ENCODE peak calls at places on chromosomes 2 and 18, in five cellular contexts. One of them, this sample, is unnamed.

GRCh38 chr2:183349046-183349445 is 224.8 kb downstream of the NUP35 start:
- DNase-seq in mesendoderm: no peak
- DNase-seq in neuronal stem cell: no peak
- DNase-seq in IMR-90: no peak
- DNase-seq in mesenchymal stem cell: no peak
- DNase-seq in this sample: no peak

GRCh38 chr2:158602027-158602426 is 145.3 kb downstream of the PKP4 start:
- DNase-seq in mesendoderm: no peak
- DNase-seq in mesenchymal stem cell: no peak
- DNase-seq in neuronal stem cell: no peak
- DNase-seq in IMR-90: no peak
- DNase-seq in this sample: no peak

GRCh38 chr18:65754121-65754520 is 3.3 kb downstream of the CDH7 start:
- DNase-seq in neuronal stem cell: no peak
- DNase-seq in mesendoderm: peak; percentile 74
- DNase-seq in mesenchymal stem cell: peak; percentile 46
- DNase-seq in IMR-90: no peak
- DNase-seq in this sample: no peak

GRCh38 chr2:173401716-173402326 is 47.1 kb downstream of the CDCA7 start:
- DNase-seq in IMR-90: peak; percentile 8
- DNase-seq in mesenchymal stem cell: peak; percentile 30
- DNase-seq in mesendoderm: peak; percentile 29
- DNase-seq in neuronal stem cell: no peak
- DNase-seq in this sample: no peak

GRCh38 chr18:40133253-40133652 is 1821.8 kb upstream of the PIK3C3 start:
- DNase-seq in IMR-90: no peak
- DNase-seq in mesenchymal stem cell: no peak
- DNase-seq in neuronal stem cell: no peak
- DNase-seq in mesendoderm: peak; percentile 38
- DNase-seq in this sample: no peak

GRCh38 chr2:86622409-86622877 is 1.2 kb downstream of the RNF103 start:
- DNase-seq in neuronal stem cell: peak; percentile 14
- DNase-seq in IMR-90: peak; percentile 10
- DNase-seq in mesenchymal stem cell: peak; percentile 39
- DNase-seq in mesendoderm: peak; percentile 43
- DNase-seq in this sample: no peak

GRCh38 chr18:21474621-21475020 is 125.9 kb downstream of the ESCO1 start:
- DNase-seq in neuronal stem cell: no peak
- DNase-seq in mesendoderm: peak; percentile 60
- DNase-seq in mesenchymal stem cell: no peak
- DNase-seq in IMR-90: no peak
- DNase-seq in this sample: no peak

GRCh38 chr2:108612514-108613183 is 78.4 kb downstream of the LIMS1 start:
- DNase-seq in neuronal stem cell: no peak
- DNase-seq in IMR-90: no peak
- DNase-seq in mesenchymal stem cell: no peak
- DNase-seq in mesendoderm: no peak
- DNase-seq in this sample: no peak

GRCh38 chr2:198098918-198099317 is 294.5 kb downstream of the PLCL1 start:
- DNase-seq in mesenchymal stem cell: no peak
- DNase-seq in neuronal stem cell: peak; percentile 21
- DNase-seq in IMR-90: peak; percentile 15
- DNase-seq in mesendoderm: peak; percentile 94
- DNase-seq in this sample: peak; percentile 39

GRCh38 chr2:222919841-222920609 is 59.2 kb downstream of the ACSL3 start:
- DNase-seq in IMR-90: peak; percentile 96
- DNase-seq in mesenchymal stem cell: peak; percentile 95
- DNase-seq in neuronal stem cell: no peak
- DNase-seq in mesendoderm: peak; percentile 74
- DNase-seq in this sample: no peak

GRCh38 chr18:45061359-45061758 is 380.7 kb downstream of the SETBP1 start:
- DNase-seq in IMR-90: no peak
- DNase-seq in mesenchymal stem cell: no peak
- DNase-seq in neuronal stem cell: no peak
- DNase-seq in mesendoderm: no peak
- DNase-seq in this sample: no peak

GRCh38 chr2:239411549-239412319 is 10.9 kb upstream of the HDAC4 start:
- DNase-seq in mesendoderm: no peak
- DNase-seq in IMR-90: no peak
- DNase-seq in neuronal stem cell: no peak
- DNase-seq in mesenchymal stem cell: no peak
- DNase-seq in this sample: no peak

GRCh38 chr2:39871291-39871761 is 92.3 kb upstream of the THUMPD2 start:
- DNase-seq in mesendoderm: no peak
- DNase-seq in IMR-90: peak; percentile 90
- DNase-seq in mesenchymal stem cell: peak; percentile 94
- DNase-seq in neuronal stem cell: no peak
- DNase-seq in this sample: no peak

GRCh38 chr2:183059561-183059960 is 19.0 kb upstream of the DUSP19 start:
- DNase-seq in mesenchymal stem cell: peak; percentile 82
- DNase-seq in IMR-90: peak; percentile 89
- DNase-seq in neuronal stem cell: no peak
- DNase-seq in mesendoderm: no peak
- DNase-seq in this sample: no peak

GRCh38 chr18:72107647-72108046 is 436.5 kb downstream of the CBLN2 start:
- DNase-seq in mesendoderm: peak; percentile 72
- DNase-seq in neuronal stem cell: peak; percentile 56
- DNase-seq in IMR-90: no peak
- DNase-seq in mesenchymal stem cell: no peak
- DNase-seq in this sample: peak; percentile 58

GRCh38 chr2:42840760-42841159 is 48.4 kb upstream of the HAAO start:
- DNase-seq in mesenchymal stem cell: no peak
- DNase-seq in IMR-90: no peak
- DNase-seq in neuronal stem cell: no peak
- DNase-seq in mesendoderm: no peak
- DNase-seq in this sample: no peak

GRCh38 chr2:109162999-109163398 is 34.0 kb downstream of the SH3RF3 start:
- DNase-seq in mesendoderm: no peak
- DNase-seq in mesenchymal stem cell: no peak
- DNase-seq in IMR-90: no peak
- DNase-seq in neuronal stem cell: no peak
- DNase-seq in this sample: no peak

GRCh38 chr2:141393214-141393545 is 737.6 kb downstream of the LRP1B start:
- DNase-seq in neuronal stem cell: no peak
- DNase-seq in mesenchymal stem cell: peak; percentile 80
- DNase-seq in IMR-90: peak; percentile 75
- DNase-seq in mesendoderm: peak; percentile 12
- DNase-seq in this sample: no peak

GRCh38 chr2:120761911-120762310 is 26.2 kb downstream of the GLI2 start:
- DNase-seq in IMR-90: no peak
- DNase-seq in mesenchymal stem cell: no peak
- DNase-seq in neuronal stem cell: no peak
- DNase-seq in mesendoderm: no peak
- DNase-seq in this sample: peak; percentile 19

GRCh38 chr2:120429586-120430500 is 83.9 kb downstream of the INHBB start:
- DNase-seq in mesenchymal stem cell: no peak
- DNase-seq in IMR-90: no peak
- DNase-seq in mesendoderm: peak; percentile 13
- DNase-seq in neuronal stem cell: no peak
- DNase-seq in this sample: peak; percentile 49

GRCh38 chr2:217357886-217358620 is 498.2 kb upstream of the TNP1 start:
- DNase-seq in neuronal stem cell: no peak
- DNase-seq in mesenchymal stem cell: no peak
- DNase-seq in mesendoderm: peak; percentile 70
- DNase-seq in IMR-90: no peak
- DNase-seq in this sample: no peak

GRCh38 chr2:187842978-187843847 is 289.0 kb upstream of the TFPI start:
- DNase-seq in neuronal stem cell: peak; percentile 57
- DNase-seq in mesendoderm: peak; percentile 77
- DNase-seq in mesenchymal stem cell: peak; percentile 72
- DNase-seq in IMR-90: peak; percentile 78
- DNase-seq in this sample: no peak

GRCh38 chr2:9752441-9753275 is 90.6 kb upstream of the TAF1B start:
- DNase-seq in IMR-90: peak; percentile 70
- DNase-seq in neuronal stem cell: no peak
- DNase-seq in mesendoderm: no peak
- DNase-seq in mesenchymal stem cell: no peak
- DNase-seq in this sample: no peak

GRCh38 chr2:157296958-157297357 is 28.7 kb downstream of the ERMN start:
- DNase-seq in mesendoderm: no peak
- DNase-seq in mesenchymal stem cell: no peak
- DNase-seq in IMR-90: no peak
- DNase-seq in neuronal stem cell: no peak
- DNase-seq in this sample: no peak

GRCh38 chr2:24315669-24316068 is 44.7 kb downstream of the ITSN2 start:
- DNase-seq in neuronal stem cell: no peak
- DNase-seq in IMR-90: no peak
- DNase-seq in mesenchymal stem cell: no peak
- DNase-seq in mesendoderm: peak; percentile 23
- DNase-seq in this sample: no peak

GRCh38 chr18:11178951-11179549 is 29.7 kb upstream of the PIEZO2 start:
- DNase-seq in IMR-90: no peak
- DNase-seq in mesendoderm: no peak
- DNase-seq in mesenchymal stem cell: no peak
- DNase-seq in neuronal stem cell: no peak
- DNase-seq in this sample: no peak

GRCh38 chr2:128986867-128987268 is 668.2 kb upstream of the HS6ST1 start:
- DNase-seq in mesenchymal stem cell: no peak
- DNase-seq in IMR-90: no peak
- DNase-seq in neuronal stem cell: no peak
- DNase-seq in mesendoderm: no peak
- DNase-seq in this sample: no peak

GRCh38 chr2:80126596-80127189 is 177.9 kb downstream of the LRRTM1 start:
- DNase-seq in mesenchymal stem cell: no peak
- DNase-seq in IMR-90: peak; percentile 71
- DNase-seq in mesendoderm: no peak
- DNase-seq in neuronal stem cell: no peak
- DNase-seq in this sample: no peak

GRCh38 chr2:241762933-241763369 is 13.7 kb upstream of the GAL3ST2 start:
- DNase-seq in mesendoderm: no peak
- DNase-seq in neuronal stem cell: no peak
- DNase-seq in mesenchymal stem cell: no peak
- DNase-seq in IMR-90: no peak
- DNase-seq in this sample: peak; percentile 14

GRCh38 chr2:40243581-40243980 is 208.3 kb downstream of the SLC8A1 start:
- DNase-seq in IMR-90: peak; percentile 91
- DNase-seq in mesenchymal stem cell: peak; percentile 60
- DNase-seq in mesendoderm: no peak
- DNase-seq in neuronal stem cell: no peak
- DNase-seq in this sample: no peak

GRCh38 chr18:22024924-22025323 is 144.5 kb upstream of the GATA6 start:
- DNase-seq in mesenchymal stem cell: no peak
- DNase-seq in IMR-90: no peak
- DNase-seq in neuronal stem cell: no peak
- DNase-seq in mesendoderm: no peak
- DNase-seq in this sample: no peak

GRCh38 chr2:145431181-145431951 is 911.4 kb upstream of the ZEB2 start:
- DNase-seq in neuronal stem cell: peak; percentile 11
- DNase-seq in IMR-90: no peak
- DNase-seq in mesendoderm: peak; percentile 81
- DNase-seq in mesenchymal stem cell: no peak
- DNase-seq in this sample: peak; percentile 38

GRCh38 chr2:127128508-127128907 is 21.6 kb upstream of the BIN1 start:
- DNase-seq in mesendoderm: peak; percentile 82
- DNase-seq in mesenchymal stem cell: no peak
- DNase-seq in neuronal stem cell: no peak
- DNase-seq in IMR-90: no peak
- DNase-seq in this sample: peak; percentile 93

GRCh38 chr2:104852161-104852689 is 1.7 kb upstream of the POU3F3 start:
- DNase-seq in IMR-90: no peak
- DNase-seq in neuronal stem cell: no peak
- DNase-seq in mesendoderm: peak; percentile 67
- DNase-seq in mesenchymal stem cell: peak; percentile 7
- DNase-seq in this sample: peak; percentile 48
- H3K18ac ChIP-seq in IMR-90: no peak overlapping the region
- H3K18ac ChIP-seq in neuronal stem cell: peak overlapping the region; percentile 95
- H3K18ac ChIP-seq in mesendoderm: no peak overlapping the region
- H3K18ac ChIP-seq in mesenchymal stem cell: no peak overlapping the region
- H3K18ac ChIP-seq in this sample: no peak overlapping the region

GRCh38 chr2:205768341-205768740 is 86.0 kb downstream of the NRP2 start:
- DNase-seq in mesendoderm: no peak
- DNase-seq in IMR-90: peak; percentile 15
- DNase-seq in neuronal stem cell: no peak
- DNase-seq in mesenchymal stem cell: peak; percentile 41
- DNase-seq in this sample: no peak
- H3K4ac ChIP-seq in mesendoderm: no peak overlapping the region
- H3K4ac ChIP-seq in IMR-90: peak overlapping the region; percentile 59
- H3K4ac ChIP-seq in neuronal stem cell: no peak overlapping the region
- H3K4ac ChIP-seq in mesenchymal stem cell: no peak overlapping the region
- H3K4ac ChIP-seq in this sample: no peak overlapping the region

GRCh38 chr18:62714671-62715438 is 486 bp upstream of the PHLPP1 start:
- DNase-seq in mesendoderm: peak; percentile 100
- DNase-seq in IMR-90: peak; percentile 100
- DNase-seq in mesenchymal stem cell: peak; percentile 100
- DNase-seq in neuronal stem cell: peak; percentile 99
- DNase-seq in this sample: peak; percentile 100

GRCh38 chr18:62715439-62715792 is at the start of gene PHLPP1:
- DNase-seq in neuronal stem cell: no peak
- DNase-seq in mesendoderm: no peak
- DNase-seq in IMR-90: no peak
- DNase-seq in mesenchymal stem cell: no peak
- DNase-seq in this sample: no peak

GRCh38 chr18:62717059-62717849 is 1.9 kb downstream of the PHLPP1 start:
- DNase-seq in mesendoderm: peak; percentile 79
- DNase-seq in neuronal stem cell: no peak
- DNase-seq in mesenchymal stem cell: peak; percentile 74
- DNase-seq in IMR-90: peak; percentile 71
- DNase-seq in this sample: peak; percentile 57

GRCh38 chr18:62716679-62717058 is 1.3 kb downstream of the PHLPP1 start:
- DNase-seq in mesenchymal stem cell: peak; percentile 66
- DNase-seq in neuronal stem cell: peak; percentile 38
- DNase-seq in IMR-90: no peak
- DNase-seq in mesendoderm: peak; percentile 79
- DNase-seq in this sample: peak; percentile 46

GRCh38 chr18:62715829-62716678 is 713 bp downstream of the PHLPP1 start:
- DNase-seq in mesenchymal stem cell: peak; percentile 75
- DNase-seq in mesendoderm: peak; percentile 79
- DNase-seq in IMR-90: peak; percentile 59
- DNase-seq in neuronal stem cell: peak; percentile 44
- DNase-seq in this sample: peak; percentile 49
- H3K18ac ChIP-seq in mesenchymal stem cell: peak overlapping the region; percentile 90
- H3K18ac ChIP-seq in mesendoderm: peak overlapping the region; percentile 70
- H3K18ac ChIP-seq in IMR-90: no peak overlapping the region
- H3K18ac ChIP-seq in neuronal stem cell: peak overlapping the region; percentile 100
- H3K18ac ChIP-seq in this sample: peak overlapping the region; percentile 90

DNA sequence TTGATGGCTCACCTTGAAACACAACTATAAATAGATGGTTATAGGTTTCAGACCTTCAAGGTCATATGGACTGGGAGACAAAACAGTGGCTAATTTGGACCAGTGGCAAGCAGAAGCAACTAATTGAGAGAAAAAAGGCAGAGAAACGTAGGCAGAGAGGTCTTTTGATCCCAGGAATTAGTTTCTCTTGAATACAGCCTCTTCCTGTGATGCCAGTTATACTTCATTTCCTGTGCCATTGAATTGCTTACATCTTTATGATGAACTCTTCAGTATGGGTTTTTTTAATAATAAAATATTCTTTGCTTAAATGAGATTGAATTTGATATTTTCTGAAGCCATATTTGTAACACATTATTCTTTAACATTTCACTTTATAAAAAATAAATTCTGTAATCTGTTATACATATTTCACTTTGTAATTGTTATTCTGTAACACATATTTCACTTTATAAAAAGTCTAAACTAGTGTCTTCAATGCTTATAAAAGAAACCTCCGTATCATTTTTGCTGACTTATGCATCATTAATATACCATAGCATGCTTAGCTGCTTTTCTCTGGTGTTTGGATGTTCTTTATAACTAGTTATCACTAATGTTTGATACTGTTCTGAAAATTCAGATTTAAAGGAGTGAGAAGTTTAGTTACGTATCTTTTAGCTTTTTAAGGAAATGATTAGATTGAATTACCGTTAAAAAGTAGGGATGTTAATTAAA is 8.9 kb downstream of the VAPA start:
- DNase-seq in mesenchymal stem cell: no peak
- DNase-seq in neuronal stem cell: no peak
- DNase-seq in IMR-90: no peak
- DNase-seq in mesendoderm: no peak
- DNase-seq in this sample: no peak
- H3K4ac ChIP-seq in mesenchymal stem cell: no peak overlapping the region
- H3K4ac ChIP-seq in neuronal stem cell: no peak overlapping the region
- H3K4ac ChIP-seq in IMR-90: no peak overlapping the region
- H3K4ac ChIP-seq in mesendoderm: no peak overlapping the region
- H3K4ac ChIP-seq in this sample: no peak overlapping the region

This sample was measured in H9.